ENCODE peak calls at places on chromosomes 4 and X, in four cellular contexts. One of them, this sample, is unnamed.

GRCh38 chr4:7266525-7267292 is 74.4 kb downstream of the SORCS2 start:
- DNase-seq in Calu3: peak
- DNase-seq in thyroid gland: no peak
- DNase-seq in GM23338: peak
- DNase-seq in this sample: no peak

GRCh38 chr4:128649575-128650205 is 159.8 kb upstream of the JADE1 start:
- DNase-seq in Calu3: no peak
- DNase-seq in thyroid gland: no peak
- DNase-seq in GM23338: no peak
- DNase-seq in this sample: no peak

GRCh38 chr4:99144070-99144469 is at the start of gene ADH4:
- DNase-seq in Calu3: no peak
- DNase-seq in thyroid gland: no peak
- DNase-seq in GM23338: no peak
- DNase-seq in this sample: no peak

GRCh38 chr4:144948009-144948408 is 150.0 kb downstream of the ANAPC10 start:
- DNase-seq in Calu3: peak
- DNase-seq in thyroid gland: no peak
- DNase-seq in GM23338: peak
- DNase-seq in this sample: no peak

GRCh38 chrX:120840826-120841225 is 34.8 kb downstream of the CT47B1 start:
- DNase-seq in Calu3: no peak
- DNase-seq in thyroid gland: no peak
- DNase-seq in GM23338: no peak
- DNase-seq in this sample: no peak

GRCh38 chr4:181701219-181701618 is 542.0 kb upstream of the TENM3 start:
- DNase-seq in Calu3: no peak
- DNase-seq in thyroid gland: no peak
- DNase-seq in GM23338: no peak
- DNase-seq in this sample: no peak

GRCh38 chr4:15336410-15337184 is 91.2 kb upstream of the C1QTNF7 start:
- DNase-seq in Calu3: peak
- DNase-seq in thyroid gland: no peak
- DNase-seq in GM23338: peak
- DNase-seq in this sample: no peak

GRCh38 chrX:9912341-9912740 is 54.8 kb upstream of the CLDN34 start:
- DNase-seq in Calu3: peak
- DNase-seq in thyroid gland: peak
- DNase-seq in GM23338: peak
- DNase-seq in this sample: no peak

GRCh38 chrX:139889760-139890159 is 43.1 kb downstream of the ATP11C start:
- DNase-seq in Calu3: no peak
- DNase-seq in thyroid gland: no peak
- DNase-seq in GM23338: no peak
- DNase-seq in this sample: no peak

GRCh38 chrX:154751121-154751668 is 318 bp upstream of the GAB3 start:
- DNase-seq in Calu3: no peak
- DNase-seq in thyroid gland: peak
- DNase-seq in GM23338: peak
- DNase-seq in this sample: no peak

GRCh38 chrX:6095469-6095868 is 133.2 kb downstream of the NLGN4X start:
- DNase-seq in Calu3: no peak
- DNase-seq in thyroid gland: no peak
- DNase-seq in GM23338: peak
- DNase-seq in this sample: no peak

GRCh38 chr4:10783351-10783750 is 98.8 kb upstream of the CLNK start:
- DNase-seq in Calu3: no peak
- DNase-seq in thyroid gland: no peak
- DNase-seq in GM23338: no peak
- DNase-seq in this sample: no peak

GRCh38 chrX:149630681-149631292 is 805 bp downstream of the TMEM185A start:
- DNase-seq in Calu3: peak
- DNase-seq in thyroid gland: peak
- DNase-seq in GM23338: no peak
- DNase-seq in this sample: no peak

GRCh38 chr4:174156239-174156826 is 127.1 kb downstream of the FBXO8 start:
- DNase-seq in Calu3: peak
- DNase-seq in thyroid gland: no peak
- DNase-seq in GM23338: peak
- DNase-seq in this sample: no peak

GRCh38 chr4:46844325-46844917 is 64.6 kb downstream of the COX7B2 start:
- DNase-seq in Calu3: peak
- DNase-seq in thyroid gland: peak
- DNase-seq in GM23338: peak
- DNase-seq in this sample: no peak

GRCh38 chr4:141703497-141703896 is 67.1 kb downstream of the IL15 start:
- DNase-seq in Calu3: no peak
- DNase-seq in thyroid gland: no peak
- DNase-seq in GM23338: no peak
- DNase-seq in this sample: no peak

GRCh38 chrX:20829665-20830481 is 544.3 kb upstream of the CNKSR2 start:
- DNase-seq in Calu3: peak
- DNase-seq in thyroid gland: no peak
- DNase-seq in GM23338: no peak
- DNase-seq in this sample: no peak

GRCh38 chr4:101790521-101791188 is at the start of gene BANK1:
- DNase-seq in Calu3: peak
- DNase-seq in thyroid gland: peak
- DNase-seq in GM23338: peak
- DNase-seq in this sample: no peak